ENCODE peak calls at places on chromosomes 6 and 20, in six cellular contexts. S is HCT116, A is A549, W is HepG2, B is GM12878, G is SK-N-SH. J is an unnamed sample.

GRCh38 chr6:79635179-79635578 is 4.0 kb downstream of the SH3BGRL2 start:
- DNase-seq in S (no peak), A (no peak), W (no peak), B (no peak), G (no peak), J (no peak)

GRCh38 chr20:4045741-4046140 is 30.4 kb upstream of the RNF24 start:
- DNase-seq in S (no peak), A (no peak), W (no peak), B (no peak), G (no peak), J (no peak)

GRCh38 chr6:150152891-150153876 is 10.3 kb downstream of the PPP1R14C start:
- DNase-seq in S (no peak), A (no peak), W (no peak), B (no peak), G (no peak), J (no peak)

GRCh38 chr6:111789593-111789992 is 83.7 kb downstream of the FYN start:
- DNase-seq in S (no peak), A (no peak), W (no peak), B (no peak), G (no peak), J (no peak)

GRCh38 chr6:111269401-111269970 is 182.2 kb downstream of the SLC16A10 start:
- DNase-seq in S (no peak), A (no peak), W (no peak), B (no peak), G (no peak), J (no peak)

GRCh38 chr6:152176219-152176745 is 368.8 kb downstream of the ESR1 start:
- DNase-seq in S (no peak), A (no peak), W (no peak), B (no peak), G (no peak), J (no peak)

GRCh38 chr6:5152417-5152816 is 67.3 kb downstream of the PPP1R3G start:
- DNase-seq in S (no peak), A (no peak), W (no peak), B (no peak), G (no peak), J (no peak)

GRCh38 chr6:94361304-94362060 is 942.1 kb upstream of the EPHA7 start:
- DNase-seq in S (no peak), A (no peak), W (no peak), B (no peak), G (no peak), J (no peak)

GRCh38 chr6:167415441-167415961 is 90.6 kb downstream of the TTLL2 start:
- DNase-seq in S (no peak), A (no peak), W (no peak), B (no peak), G (no peak), J (no peak)

GRCh38 chr6:144284753-144285547 is at the start of gene UTRN:
- DNase-seq in S (no peak), A (peak; percentile 80), W (peak; percentile 74), B (no peak), G (peak; percentile 48), J (peak; percentile 94)

GRCh38 chr20:1735417-1736089 is 78.0 kb upstream of the SIRPG start:
- DNase-seq in S (no peak), A (no peak), W (no peak), B (no peak), G (peak; percentile 16), J (no peak)

GRCh38 chr20:1737134-1737533 is 79.6 kb upstream of the SIRPG start:
- DNase-seq in S (no peak), A (no peak), W (no peak), B (no peak), G (no peak), J (no peak)

DNA sequence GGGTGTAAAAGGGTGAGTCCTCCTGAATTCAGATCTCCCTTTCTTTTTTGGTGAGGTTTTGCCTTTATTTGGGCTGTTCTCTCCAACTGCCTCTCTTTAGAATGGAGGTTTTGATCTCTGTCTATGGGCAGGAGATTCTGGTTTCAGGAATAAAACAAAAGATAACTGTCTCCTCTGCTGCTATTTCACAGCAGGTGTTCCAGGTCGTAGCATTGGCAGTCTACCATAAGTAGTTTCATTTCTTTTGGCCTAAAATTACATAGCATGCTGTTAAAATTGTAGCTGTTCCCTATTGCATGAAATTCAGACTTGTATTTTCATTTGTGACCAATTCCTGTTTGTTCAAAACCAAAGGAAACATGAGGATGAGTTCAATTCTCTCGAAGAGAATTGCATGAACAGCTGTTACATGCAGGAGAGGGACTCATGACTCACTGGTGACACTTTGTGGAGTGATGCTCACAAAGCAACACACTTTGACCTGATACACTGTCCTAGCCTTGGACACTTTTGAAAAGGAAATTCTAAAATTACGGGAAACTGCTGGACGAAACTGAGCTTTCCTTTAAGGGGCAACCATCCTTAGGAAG is 76.8 kb upstream of the SIRPG start:
- DNase-seq in S (no peak), A (peak; percentile 35), W (peak; percentile 23), B (no peak), G (no peak), J (no peak)
- TF ChIP-seq REST in S (no peak), A (no peak), W (no peak), B (no peak), G (no peak), J (no peak)

DNA sequence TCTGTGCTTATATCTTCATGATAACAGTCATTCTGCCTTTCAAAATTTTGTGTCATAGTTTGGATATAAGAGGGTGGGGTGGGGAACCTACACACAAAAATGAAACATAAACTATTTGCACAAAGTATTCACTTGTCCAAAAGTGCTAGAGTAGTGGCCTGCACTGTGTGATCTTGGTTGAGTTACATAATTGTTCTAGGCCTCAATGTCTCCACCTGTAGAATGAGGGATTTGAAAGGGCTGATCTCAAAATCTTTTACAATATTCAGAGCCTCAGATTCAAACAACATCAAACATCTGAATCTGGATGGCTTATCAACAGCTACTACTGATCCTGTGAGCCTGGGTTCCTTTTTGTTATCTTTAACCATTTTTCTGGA is 64.3 kb upstream of the TMEM30A start:
- DNase-seq in S (no peak), A (no peak), W (no peak), B (no peak), G (no peak), J (no peak)
- H3K4me2 ChIP-seq in S (no peak overlapping the region), A (no peak overlapping the region), W (no peak overlapping the region), B (no peak overlapping the region), G (peak overlapping the region; percentile 72), J (peak overlapping the region; percentile 75)

GRCh38 chr6:10719386-10720228 is 3.3 kb upstream of the TMEM14C start:
- DNase-seq in S (no peak), A (no peak), W (peak; percentile 72), B (no peak), G (peak; percentile 44), J (no peak)
- TF ChIP-seq REST in S (no peak), A (no peak), W (no peak), B (no peak), G (no peak), J (no peak)

GRCh38 chr20:1382670-1383069 is 10.2 kb downstream of the FKBP1A start:
- DNase-seq in S (no peak), A (no peak), W (no peak), B (no peak), G (no peak), J (no peak)
- H3K4me2 ChIP-seq in S (no peak overlapping the region), A (no peak overlapping the region), W (no peak overlapping the region), B (no peak overlapping the region), G (no peak overlapping the region), J (no peak overlapping the region)

DNA sequence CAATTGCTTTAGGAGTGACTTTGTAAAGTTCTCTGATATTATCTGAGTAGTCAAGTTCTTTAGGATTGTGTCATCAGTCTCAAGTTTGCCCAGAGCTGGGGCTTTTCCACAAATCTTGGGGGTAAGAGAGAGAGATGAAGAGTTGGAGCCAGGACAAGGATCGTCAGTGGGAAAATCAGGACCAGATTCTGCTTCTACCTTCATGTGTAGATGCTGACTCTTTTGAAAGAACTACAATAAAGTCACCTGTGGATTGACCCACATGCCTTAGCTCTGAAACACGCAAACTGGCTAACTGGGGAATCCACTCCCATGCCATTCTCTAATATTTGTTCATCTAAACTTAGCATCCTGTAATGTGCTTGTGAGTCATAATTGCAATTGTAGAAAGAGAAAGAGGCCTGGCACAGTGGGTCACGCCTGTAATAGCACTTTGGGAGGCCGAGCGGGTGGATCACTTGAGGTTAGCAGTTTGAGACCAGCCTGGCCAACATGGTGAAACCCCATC is 15.6 kb upstream of the BICRAL start:
- DNase-seq in S (peak; percentile 52), A (peak; percentile 50), W (no peak), B (no peak), G (no peak), J (no peak)
- TF ChIP-seq REST in S (no peak), A (no peak), W (no peak), B (no peak), G (no peak), J (no peak)

GRCh38 chr6:37182736-37183590 is 13.0 kb downstream of the PIM1 start:
- DNase-seq in S (no peak), A (no peak), W (no peak), B (peak; percentile 32), G (no peak), J (no peak)
- H3K4me2 ChIP-seq in S (no peak overlapping the region), A (no peak overlapping the region), W (no peak overlapping the region), B (no peak overlapping the region), G (no peak overlapping the region), J (no peak overlapping the region)

DNA sequence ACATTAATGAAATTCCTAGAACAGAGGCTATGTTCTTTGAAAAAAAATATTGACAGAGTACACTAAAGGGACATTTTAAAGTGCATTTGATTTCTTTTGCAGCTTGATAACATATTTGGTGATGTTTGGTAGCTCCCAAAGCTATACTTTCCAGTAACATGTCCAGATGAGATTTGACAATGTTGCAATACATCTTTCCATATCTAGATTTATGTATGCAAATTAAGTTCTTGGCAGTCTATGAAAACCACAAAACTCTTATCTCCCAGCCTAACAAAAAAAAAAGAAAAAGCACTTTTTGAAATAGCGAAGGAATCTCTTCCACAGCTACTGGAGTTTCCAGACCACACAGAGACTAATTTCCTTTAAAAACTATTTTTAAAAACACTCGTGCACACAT is 93.0 kb downstream of the ADGRB3 start:
- DNase-seq in S (no peak), A (no peak), W (no peak), B (no peak), G (no peak), J (no peak)
- TF ChIP-seq REST in S (no peak), A (no peak), W (no peak), B (no peak), G (no peak), J (no peak)

J was measured in GM23338.